ENCODE peak calls at places on chromosome 11, in four cellular contexts. S is tibial artery, J is mucosa of descending colon, U is bronchial epithelial cell. V is an unnamed sample. For H3K36me3, the result is how much of the 10 kb centered on the place peaks cover.

GRCh38 chr11:126039485-126040271 is 23.0 kb downstream of the CDON start:
- DNase-seq in J (no peak), U (peak), S (no peak), V (no peak)

GRCh38 chr11:65640483-65641207 is 2.7 kb downstream of the SIPA1 start:
- DNase-seq in J (peak), U (no peak), S (no peak), V (peak)

GRCh38 chr11:130908770-130909625 is 7.3 kb downstream of the SNX19 start:
- DNase-seq in J (no peak), S (no peak), U (peak), V (no peak)

GRCh38 chr11:78659326-78660319 is 85.0 kb upstream of the NARS2 start:
- DNase-seq in S (peak), J (no peak), U (peak), V (no peak)

GRCh38 chr11:78654071-78654470 is 79.4 kb upstream of the NARS2 start:
- DNase-seq in J (no peak), S (no peak), U (no peak), V (no peak)

GRCh38 chr11:12853325-12853651 is 155.8 kb upstream of the RASSF10 start:
- DNase-seq in J (no peak), S (no peak), U (no peak), V (no peak)

GRCh38 chr11:11178671-11179070 is 174.4 kb downstream of the CSNK2A3 start:
- DNase-seq in J (no peak), S (no peak), U (no peak), V (no peak)

GRCh38 chr11:57885298-57886035 is 123.9 kb downstream of the CTNND1 start:
- DNase-seq in S (no peak), J (peak), U (no peak), V (no peak)

GRCh38 chr11:126646701-126647209 is 291.3 kb downstream of the ST3GAL4 start:
- DNase-seq in J (no peak), U (peak), S (no peak), V (no peak)

GRCh38 chr11:123546515-123546914 is 107.9 kb downstream of the SCN3B start:
- DNase-seq in S (no peak), U (no peak), J (no peak), V (peak)

GRCh38 chr11:123550620-123550917 is 103.9 kb downstream of the SCN3B start:
- DNase-seq in J (no peak), S (no peak), U (no peak), V (no peak)

GRCh38 chr11:123549901-123550619 is 104.4 kb downstream of the SCN3B start:
- DNase-seq in U (peak), S (no peak), J (no peak), V (no peak)

GRCh38 chr11:123547180-123547579 is 107.2 kb downstream of the SCN3B start:
- DNase-seq in J (no peak), U (no peak), S (no peak), V (no peak)

GRCh38 chr11:123548774-123549173 is 105.7 kb downstream of the SCN3B start:
- DNase-seq in S (no peak), U (no peak), J (no peak), V (no peak)
- H3K36me3 ChIP-seq in S (under half), U (under half), J (under half), V (under half)

DNA sequence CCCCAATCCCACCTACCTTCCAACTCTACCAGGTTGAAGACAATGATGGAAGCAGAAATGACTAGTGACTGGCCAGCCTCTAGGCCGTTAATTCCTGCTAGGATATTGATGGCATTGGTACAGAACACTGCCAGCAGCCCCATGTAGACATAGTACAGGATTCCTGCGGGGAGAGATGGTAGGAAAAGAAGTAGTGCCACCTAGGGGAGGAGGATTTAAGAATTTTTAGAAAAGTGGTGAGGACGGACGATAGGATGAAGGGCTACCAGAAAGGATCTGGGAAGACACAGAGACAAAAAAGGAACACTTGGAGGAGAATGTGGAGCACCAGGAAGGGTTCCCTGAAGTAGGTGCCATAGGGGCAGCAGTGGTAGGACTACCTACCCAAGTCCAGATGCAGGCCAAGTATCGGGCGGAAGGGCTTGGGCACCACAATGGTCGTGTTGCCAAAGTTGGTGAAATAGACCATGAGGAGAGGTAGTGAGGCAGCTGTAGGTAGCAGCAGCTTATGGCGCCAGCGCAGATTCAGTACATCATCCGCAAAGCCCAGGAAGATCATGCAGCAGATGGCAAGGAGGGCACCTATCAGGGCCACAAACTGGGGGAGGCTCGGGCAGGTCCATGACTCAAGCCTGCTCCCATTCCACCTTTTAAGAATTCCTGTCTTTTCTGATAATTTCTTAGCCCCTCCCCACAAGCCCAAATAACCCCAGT is 1.2 kb downstream of the DPAGT1 start:
- DNase-seq in S (no peak), U (peak), J (peak), V (no peak)
- TF ChIP-seq CTCF in S (no peak), U (peak), J (no peak), V (no peak)

GRCh38 chr11:34223021-34223813 is 117.8 kb downstream of the NAT10 start:
- DNase-seq in J (peak), S (peak), U (no peak), V (peak)
- H3K36me3 ChIP-seq in J (under half), S (under half), U (under half), V (under half)

DNA sequence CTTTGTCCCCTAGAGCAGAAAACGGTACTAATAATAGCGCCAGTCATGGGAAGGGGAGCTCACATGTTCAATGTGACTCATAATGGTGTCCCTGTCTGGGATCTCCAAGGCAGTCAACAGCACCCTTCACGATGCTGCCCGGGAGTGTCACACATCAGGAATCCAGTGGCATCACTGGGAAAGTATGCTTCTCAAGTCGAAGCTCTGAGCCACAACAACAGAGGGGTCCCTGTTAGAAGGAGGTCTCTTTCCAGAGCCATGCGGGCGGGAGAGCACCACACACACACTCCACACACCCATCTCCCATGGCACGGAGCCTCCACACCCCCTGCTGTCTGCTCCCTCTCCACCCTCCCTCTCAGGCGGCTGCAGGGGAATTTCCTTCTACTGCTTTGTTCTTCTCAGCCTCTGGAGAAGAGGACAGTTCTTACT is 119.7 kb downstream of the ETS1 start:
- DNase-seq in S (peak), U (peak), J (no peak), V (no peak)
- TF ChIP-seq CTCF in S (no peak), U (peak), J (no peak), V (no peak)

GRCh38 chr11:116871248-116871647 is 33.8 kb upstream of the APOA1 start:
- DNase-seq in U (peak), S (no peak), J (no peak), V (peak)

GRCh38 chr11:116873391-116873790 is 36.0 kb upstream of the APOA1 start:
- DNase-seq in J (no peak), U (no peak), S (no peak), V (no peak)

GRCh38 chr11:116876656-116877055 is 39.2 kb upstream of the APOA1 start:
- DNase-seq in S (no peak), J (no peak), U (no peak), V (no peak)

GRCh38 chr11:116875194-116875593 is 37.8 kb upstream of the APOA1 start:
- DNase-seq in U (no peak), S (no peak), J (no peak), V (no peak)

GRCh38 chr11:116874251-116874650 is 36.8 kb upstream of the APOA1 start:
- DNase-seq in J (no peak), S (no peak), U (peak), V (peak)
- H3K36me3 ChIP-seq in J (under half), S (half or more), U (under half), V (under half)

GRCh38 chr11:109037856-109038780 is 373.2 kb downstream of the DDX10 start:
- DNase-seq in J (no peak), S (no peak), U (peak), V (no peak)

GRCh38 chr11:109039611-109040010 is 374.7 kb downstream of the DDX10 start:
- DNase-seq in J (no peak), S (no peak), U (peak), V (no peak)

GRCh38 chr11:109041876-109042275 is 377.0 kb downstream of the DDX10 start:
- DNase-seq in U (no peak), J (no peak), S (no peak), V (no peak)

GRCh38 chr11:109043318-109043717 is 378.4 kb downstream of the DDX10 start:
- DNase-seq in J (no peak), S (no peak), U (no peak), V (no peak)

GRCh38 chr11:109040303-109040702 is 375.4 kb downstream of the DDX10 start:
- DNase-seq in J (no peak), U (no peak), S (no peak), V (no peak)
- TF ChIP-seq CTCF in J (no peak), U (peak), S (no peak), V (no peak)

DNA sequence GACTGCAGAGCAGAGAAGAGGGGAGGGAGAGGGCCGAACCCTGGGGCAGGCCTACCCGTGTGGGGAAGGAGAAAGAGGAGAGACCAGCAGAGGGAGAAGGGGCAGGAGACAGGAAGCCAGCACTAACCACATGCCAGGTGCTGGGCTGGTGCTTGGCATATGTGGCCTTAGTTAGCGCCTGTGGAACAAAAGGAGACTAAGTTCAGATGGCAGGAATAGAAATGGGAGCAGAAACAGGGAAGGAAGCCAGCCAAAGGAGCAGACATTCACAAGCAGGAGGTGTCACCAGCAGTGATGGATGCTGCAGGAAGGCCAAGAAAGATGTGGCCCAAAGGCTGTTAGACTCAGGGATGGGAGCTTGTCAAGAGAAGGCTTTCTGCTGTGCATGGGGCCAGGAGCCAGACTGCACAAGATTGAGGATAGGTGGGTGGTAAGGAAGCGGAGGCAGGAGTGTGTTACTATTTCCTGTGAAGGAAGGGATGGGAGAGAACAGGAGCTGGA is 26.7 kb downstream of the TREH start:
- DNase-seq in J (no peak), U (no peak), S (peak), V (no peak)
- H3K36me3 ChIP-seq in J (under half), U (under half), S (half or more), V (half or more)

GRCh38 chr11:72229925-72230763 is 5.6 kb downstream of the INPPL1 start:
- DNase-seq in J (no peak), U (no peak), S (no peak), V (no peak)
- TF ChIP-seq CTCF in J (no peak), U (no peak), S (no peak), V (no peak)

GRCh38 chr11:75421035-75421602 is 11.9 kb downstream of the KLHL35 start:
- DNase-seq in J (no peak), S (no peak), U (no peak), V (no peak)
- H3K36me3 ChIP-seq in J (under half), S (under half), U (under half), V (under half)

V was measured in adrenal gland.